ENCODE peak calls at places on chromosomes 1 and 21, in seven cellular contexts. W is K562, H is GM12878, K is endothelial cell of umbilical vein, Q is HepG2, E is SK-N-SH, N is H1. R is an unnamed sample.

GRCh38 chr1:185595835-185596667 is 138.1 kb upstream of the HMCN1 start:
- DNase-seq in W (peak), H (peak), K (peak), Q (peak), E (peak), N (peak), R (peak)

GRCh38 chr1:13605159-13605558 is 21.5 kb downstream of the PDPN start:
- DNase-seq in W (no peak), H (no peak), K (no peak), Q (no peak), E (no peak), N (no peak), R (no peak)

GRCh38 chr1:150626150-150626549 is 3.3 kb downstream of the ENSA start:
- DNase-seq in W (no peak), H (no peak), K (no peak), Q (no peak), E (no peak), N (no peak), R (no peak)

GRCh38 chr21:40845621-40846020 is 1.3 kb downstream of the DSCAM start:
- DNase-seq in W (no peak), H (no peak), K (no peak), Q (no peak), E (no peak), N (no peak), R (no peak)

GRCh38 chr1:12600880-12601633 is 17.0 kb downstream of the DHRS3 start:
- DNase-seq in W (peak), H (no peak), K (peak), Q (peak), E (peak), N (no peak), R (no peak)

GRCh38 chr1:44406761-44407429 is 1.8 kb downstream of the RNF220 start:
- DNase-seq in W (no peak), H (no peak), K (no peak), Q (no peak), E (peak), N (no peak), R (no peak)

GRCh38 chr21:37367758-37368535 is 1.4 kb downstream of the DYRK1A start:
- DNase-seq in W (no peak), H (no peak), K (peak), Q (no peak), E (peak), N (no peak), R (no peak)

GRCh38 chr1:218482683-218483082 is 137.5 kb downstream of the TGFB2 start:
- DNase-seq in W (no peak), H (no peak), K (peak), Q (no peak), E (no peak), N (no peak), R (no peak)

GRCh38 chr1:218211241-218211640 is 73.9 kb upstream of the RRP15 start:
- DNase-seq in W (no peak), H (no peak), K (no peak), Q (no peak), E (no peak), N (no peak), R (no peak)

GRCh38 chr1:48661726-48662483 is 114.8 kb downstream of the BEND5 start:
- DNase-seq in W (no peak), H (no peak), K (no peak), Q (no peak), E (no peak), N (no peak), R (no peak)

GRCh38 chr1:226643701-226644540 is 95.2 kb downstream of the ITPKB start:
- DNase-seq in W (no peak), H (peak), K (no peak), Q (no peak), E (no peak), N (no peak), R (no peak)

GRCh38 chr21:38913120-38913975 is 107.6 kb downstream of the ETS2 start:
- DNase-seq in W (peak), H (no peak), K (peak), Q (no peak), E (peak), N (no peak), R (peak)
- TF ChIP-seq POLR2AphosphoS5 in W (no peak), H (no peak), K (no peak), Q (no peak), E (no peak), N (no peak), R (no peak)

DNA sequence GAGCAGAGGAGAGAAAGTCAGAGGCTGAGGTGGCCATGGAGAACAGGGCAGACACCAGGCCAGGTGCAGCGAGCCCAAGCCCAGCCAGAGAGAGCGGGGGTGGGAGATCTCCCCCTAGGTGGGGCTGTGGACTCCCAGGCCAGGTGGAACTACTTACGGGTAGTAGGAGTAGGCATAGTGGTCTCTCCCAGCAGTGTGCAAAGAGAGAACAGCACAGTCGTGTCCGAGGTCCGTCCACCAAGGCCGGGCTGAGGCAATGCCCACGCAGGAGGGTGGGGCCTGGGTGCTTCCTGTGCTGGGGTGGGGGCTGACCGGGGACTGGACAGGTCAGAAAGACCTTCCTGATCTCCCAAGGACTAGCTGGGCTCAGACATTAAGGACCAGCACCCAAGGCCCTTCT is 263.7 kb downstream of the PTPRU start:
- DNase-seq in W (no peak), H (no peak), K (no peak), Q (no peak), E (no peak), N (no peak), R (no peak)
- TF ChIP-seq MAX in W (no peak), H (no peak), K (no peak), Q (no peak), E (no peak), N (no peak), R (no peak)

GRCh38 chr21:36060159-36060921 is at the start of gene SETD4:
- DNase-seq in W (peak), H (peak), K (peak), Q (peak), E (peak), N (peak), R (peak)
- TF ChIP-seq POLR2AphosphoS5 in W (peak), H (peak), K (peak), Q (peak), E (peak), N (peak), R (peak)

GRCh38 chr1:183161391-183161790 is 24.7 kb upstream of the LAMC2 start:
- DNase-seq in W (no peak), H (no peak), K (no peak), Q (no peak), E (no peak), N (no peak), R (no peak)

GRCh38 chr1:183163311-183163710 is 22.8 kb upstream of the LAMC2 start:
- DNase-seq in W (no peak), H (no peak), K (peak), Q (no peak), E (no peak), N (no peak), R (peak)

GRCh38 chr1:183155939-183156338 is 30.1 kb upstream of the LAMC2 start:
- DNase-seq in W (no peak), H (no peak), K (no peak), Q (no peak), E (no peak), N (no peak), R (no peak)

GRCh38 chr1:183164350-183164749 is 21.7 kb upstream of the LAMC2 start:
- DNase-seq in W (no peak), H (no peak), K (peak), Q (no peak), E (no peak), N (peak), R (peak)

GRCh38 chr1:183159960-183160359 is 26.1 kb upstream of the LAMC2 start:
- DNase-seq in W (no peak), H (no peak), K (no peak), Q (no peak), E (no peak), N (peak), R (peak)
- TF ChIP-seq MAX in W (no peak), H (no peak), K (no peak), Q (no peak), E (no peak), N (no peak), R (peak)

DNA sequence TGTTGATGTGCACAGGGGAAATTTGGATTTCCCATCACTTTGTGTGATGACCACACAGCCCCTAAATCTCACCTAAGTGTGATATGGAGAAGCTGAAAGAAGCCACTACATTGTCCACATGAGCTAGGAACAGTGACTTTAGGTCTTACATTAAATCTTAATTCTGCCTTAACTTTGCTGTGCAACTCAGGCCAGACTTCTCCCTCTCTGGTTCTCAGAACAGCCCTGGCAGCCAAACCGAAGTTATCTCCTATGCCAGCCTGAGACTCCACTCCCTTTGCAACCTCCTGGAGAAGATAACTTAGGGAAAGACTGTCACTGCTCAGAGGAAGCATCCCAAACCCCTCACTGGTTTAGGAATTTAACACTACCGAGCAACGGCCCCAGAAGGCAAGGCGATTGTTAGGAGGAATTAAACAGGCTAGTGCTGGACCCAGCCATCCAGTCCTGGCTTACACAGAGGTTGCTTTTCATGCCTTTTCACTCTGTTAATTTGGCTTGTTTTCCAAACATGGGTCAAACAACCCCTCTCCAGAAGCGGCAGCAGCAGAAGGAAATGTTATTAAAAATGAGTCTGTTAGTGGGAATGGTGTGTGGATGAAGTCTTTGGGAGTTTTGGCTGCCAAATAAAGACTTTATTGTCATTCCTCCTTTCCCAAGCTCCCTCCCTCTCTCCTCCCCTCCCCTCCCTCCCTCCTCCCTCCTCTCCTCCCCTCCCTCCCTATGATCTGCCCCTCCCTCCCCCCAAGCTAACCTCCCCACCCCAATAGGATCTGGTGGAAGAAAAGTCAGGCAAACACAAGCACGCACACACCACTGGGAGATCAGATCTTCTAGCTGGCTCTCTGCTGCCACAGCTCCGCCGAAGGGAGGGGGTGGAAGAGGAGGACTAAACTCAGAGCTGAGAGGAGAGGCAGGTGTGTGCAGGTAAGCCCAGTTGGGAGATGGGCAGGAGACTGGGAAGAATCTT is at the start of gene PRELP:
- DNase-seq in W (peak), H (no peak), K (no peak), Q (no peak), E (peak), N (no peak), R (no peak)
- TF ChIP-seq POLR2AphosphoS5 in W (no peak), H (no peak), K (no peak), Q (no peak), E (no peak), N (no peak), R (no peak)

DNA sequence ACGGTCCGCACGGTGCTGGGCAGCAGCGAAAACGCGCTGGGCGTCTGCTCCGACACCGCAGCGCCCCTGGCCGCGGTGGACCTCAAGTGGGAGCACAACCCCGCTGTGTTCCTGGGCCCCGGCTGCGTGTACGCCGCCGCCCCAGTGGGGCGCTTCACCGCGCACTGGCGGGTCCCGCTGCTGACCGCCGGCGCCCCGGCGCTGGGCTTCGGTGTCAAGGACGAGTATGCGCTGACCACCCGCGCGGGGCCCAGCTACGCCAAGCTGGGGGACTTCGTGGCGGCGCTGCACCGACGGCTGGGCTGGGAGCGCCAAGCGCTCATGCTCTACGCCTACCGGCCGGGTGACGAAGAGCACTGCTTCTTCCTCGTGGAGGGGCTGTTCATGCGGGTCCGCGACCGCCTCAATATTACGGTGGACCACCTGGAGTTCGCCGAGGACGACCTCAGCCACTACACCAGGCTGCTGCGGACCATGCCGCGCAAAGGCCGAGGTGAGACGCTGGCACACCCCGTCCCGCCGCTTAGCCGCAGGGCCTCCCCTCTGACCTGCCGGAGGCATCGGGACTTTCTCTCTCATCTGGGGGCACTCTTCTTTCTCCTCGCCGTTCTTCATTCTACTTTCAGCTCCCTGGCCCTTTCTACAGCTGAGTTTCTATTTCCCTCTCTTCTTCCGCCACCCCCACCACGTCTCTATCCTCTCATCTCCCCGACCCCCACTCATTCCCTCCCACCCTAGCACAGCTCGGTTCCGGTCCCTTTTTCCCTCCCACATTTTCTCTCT is 1.0 kb downstream of the NPR1 start:
- DNase-seq in W (no peak), H (no peak), K (peak), Q (no peak), E (peak), N (no peak), R (no peak)
- TF ChIP-seq MAX in W (no peak), H (no peak), K (no peak), Q (peak), E (no peak), N (peak), R (no peak)

GRCh38 chr1:1435094-1435903 is at the start of gene VWA1:
- DNase-seq in W (peak), H (no peak), K (peak), Q (no peak), E (peak), N (no peak), R (no peak)
- TF ChIP-seq POLR2AphosphoS5 in W (no peak), H (no peak), K (no peak), Q (peak), E (no peak), N (no peak), R (peak)

R was measured in HCT116.